ENCODE peak calls at places on chromosome 9, in five cellular contexts. Y is A549, H is IMR-90, A is K562, L is SK-N-SH. D is an unnamed sample.
A peak's percentile ranks its signal among the peaks of the same experiment; 100 is the strongest.

GRCh38 chr9:111965566-111966019 is 69.0 kb downstream of the UGCG start:
- DNase-seq in Y (peak; percentile 96), A (no peak), H (peak; percentile 99), L (no peak), D (peak; percentile 90)

GRCh38 chr9:130310456-130310855 is 44.9 kb downstream of the HMCN2 start:
- DNase-seq in H (no peak), L (no peak), Y (no peak), A (no peak), D (no peak)

GRCh38 chr9:7976856-7977255 is 177.3 kb upstream of the DMAC1 start:
- DNase-seq in L (no peak), A (no peak), Y (no peak), H (no peak), D (no peak)

GRCh38 chr9:121700165-121700830 is 48.9 kb downstream of the DAB2IP start:
- DNase-seq in A (no peak), L (peak; percentile 78), H (peak; percentile 48), Y (peak; percentile 57), D (no peak)

GRCh38 chr9:68974431-68974830 is 39.5 kb downstream of the PRKACG start:
- DNase-seq in Y (no peak), H (no peak), L (no peak), A (no peak), D (peak; percentile 84)

GRCh38 chr9:133107961-133108793 is 12.9 kb downstream of the RALGDS start:
- DNase-seq in H (no peak), A (no peak), L (no peak), Y (no peak), D (no peak)

GRCh38 chr9:134367796-134368490 is 41.7 kb downstream of the RXRA start:
- DNase-seq in Y (no peak), A (no peak), L (peak; percentile 83), H (no peak), D (no peak)

GRCh38 chr9:95901506-95901905 is 26.0 kb downstream of the ERCC6L2 start:
- DNase-seq in A (no peak), Y (no peak), H (no peak), L (no peak), D (no peak)

GRCh38 chr9:84703793-84704192 is 34.3 kb downstream of the NTRK2 start:
- DNase-seq in Y (no peak), H (no peak), A (no peak), L (no peak), D (no peak)

GRCh38 chr9:15423328-15423985 is 781 bp downstream of the SNAPC3 start:
- DNase-seq in L (peak; percentile 52), Y (no peak), H (peak; percentile 43), A (peak; percentile 16), D (no peak)

GRCh38 chr9:104092192-104092591 is 1.9 kb upstream of the SMC2 start:
- DNase-seq in H (no peak), A (no peak), Y (no peak), L (no peak), D (no peak)

GRCh38 chr9:96460470-96460869 is 10.5 kb downstream of the HABP4 start:
- DNase-seq in A (no peak), Y (no peak), H (peak; percentile 10), L (no peak), D (no peak)

GRCh38 chr9:13013976-13014375 is 239.2 kb downstream of the LURAP1L start:
- DNase-seq in H (peak; percentile 21), A (no peak), Y (no peak), L (no peak), D (no peak)

GRCh38 chr9:36470891-36471290 is 70.8 kb upstream of the RNF38 start:
- DNase-seq in L (no peak), A (peak; percentile 5), Y (no peak), H (peak; percentile 71), D (peak; percentile 67)

GRCh38 chr9:32394381-32395049 is 10.1 kb downstream of the ACO1 start:
- DNase-seq in L (no peak), A (no peak), H (peak; percentile 23), Y (no peak), D (no peak)

GRCh38 chr9:88313364-88314220 is 74.7 kb upstream of the SPIN1 start:
- DNase-seq in A (no peak), Y (no peak), L (no peak), H (no peak), D (no peak)

DNA sequence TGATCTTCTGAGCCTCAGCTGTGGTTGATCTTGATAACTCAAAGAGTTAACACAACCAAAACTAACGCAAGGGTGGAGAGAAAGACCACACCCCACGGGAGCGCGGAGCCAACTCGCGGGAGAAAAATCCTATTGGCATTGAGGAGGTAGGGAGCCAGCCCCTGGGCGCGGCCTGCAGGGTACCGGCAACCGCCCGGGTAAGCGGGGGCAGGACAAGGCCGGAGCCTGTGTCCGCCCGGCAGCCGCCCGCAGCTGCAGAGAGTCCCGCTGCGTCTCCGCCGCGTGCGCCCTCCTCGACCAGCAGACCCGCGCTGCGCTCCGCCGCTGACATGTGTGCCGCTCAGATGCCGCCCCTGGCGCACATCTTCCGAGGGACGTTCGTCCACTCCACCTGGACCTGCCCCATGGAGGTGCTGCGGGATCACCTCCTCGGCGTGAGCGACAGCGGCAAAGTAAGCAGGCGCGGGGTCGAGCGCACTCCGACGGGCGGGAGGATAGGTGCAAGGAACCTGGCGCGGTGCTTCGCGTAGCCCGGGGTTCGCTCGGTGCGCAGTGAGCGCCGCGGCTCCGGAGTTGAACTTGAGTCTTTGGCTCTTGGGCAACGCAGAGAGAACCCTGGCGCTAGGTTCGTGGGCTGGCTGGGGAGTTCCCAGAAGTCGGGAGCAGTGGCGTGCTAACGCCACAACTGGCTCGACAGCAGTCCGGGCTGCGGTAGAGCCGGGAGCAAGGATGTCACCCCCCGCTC is at the start of gene GDA:
- DNase-seq in H (no peak), L (no peak), Y (peak; percentile 40), A (no peak), D (no peak)
- TF ChIP-seq RCOR1 in H (no peak), L (no peak), Y (no peak), A (no peak), D (no peak)

GRCh38 chr9:3880851-3881250 is 355.1 kb upstream of the RFX3 start:
- DNase-seq in H (peak; percentile 91), A (no peak), Y (no peak), L (no peak), D (no peak)
- TF ChIP-seq RCOR1 in H (no peak), A (no peak), Y (no peak), L (no peak), D (no peak)

GRCh38 chr9:94183240-94183999 is 75.7 kb upstream of the ZNF169 start:
- DNase-seq in A (no peak), H (no peak), Y (no peak), L (no peak), D (no peak)

GRCh38 chr9:94178927-94179326 is 80.2 kb upstream of the ZNF169 start:
- DNase-seq in A (no peak), Y (no peak), L (no peak), H (no peak), D (no peak)

GRCh38 chr9:94188246-94188645 is 70.9 kb upstream of the ZNF169 start:
- DNase-seq in A (no peak), Y (no peak), H (no peak), L (no peak), D (no peak)

GRCh38 chr9:94181782-94182181 is 77.3 kb upstream of the ZNF169 start:
- DNase-seq in A (no peak), Y (no peak), H (no peak), L (no peak), D (no peak)

DNA sequence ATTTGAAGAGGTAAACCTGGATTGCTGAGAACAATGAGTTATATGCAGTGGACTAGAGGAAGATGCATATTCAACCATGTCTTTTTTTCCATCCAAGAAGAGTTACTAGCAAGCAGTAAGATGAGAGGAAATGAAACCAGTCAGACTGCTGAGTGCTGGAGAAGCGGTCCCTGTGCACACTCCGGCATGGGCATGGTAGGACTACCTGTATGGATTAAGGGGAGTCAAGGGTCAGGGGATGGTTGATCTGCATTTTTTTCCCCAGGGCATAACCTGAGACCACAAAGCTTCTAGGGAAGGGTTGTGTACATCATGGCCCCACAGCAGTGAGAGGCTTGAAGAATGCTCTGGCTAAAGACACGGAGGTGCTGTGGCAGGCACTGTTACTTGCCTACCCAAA is 76.6 kb upstream of the ZNF169 start:
- DNase-seq in H (no peak), A (no peak), Y (no peak), L (no peak), D (no peak)
- TF ChIP-seq RCOR1 in H (no peak), A (no peak), Y (no peak), L (no peak), D (no peak)

GRCh38 chr9:19553441-19553840 is 144.6 kb downstream of the ACER2 start:
- DNase-seq in H (no peak), L (no peak), Y (no peak), A (no peak), D (no peak)
- TF ChIP-seq RCOR1 in H (no peak), L (no peak), Y (no peak), A (no peak), D (no peak)

DNA sequence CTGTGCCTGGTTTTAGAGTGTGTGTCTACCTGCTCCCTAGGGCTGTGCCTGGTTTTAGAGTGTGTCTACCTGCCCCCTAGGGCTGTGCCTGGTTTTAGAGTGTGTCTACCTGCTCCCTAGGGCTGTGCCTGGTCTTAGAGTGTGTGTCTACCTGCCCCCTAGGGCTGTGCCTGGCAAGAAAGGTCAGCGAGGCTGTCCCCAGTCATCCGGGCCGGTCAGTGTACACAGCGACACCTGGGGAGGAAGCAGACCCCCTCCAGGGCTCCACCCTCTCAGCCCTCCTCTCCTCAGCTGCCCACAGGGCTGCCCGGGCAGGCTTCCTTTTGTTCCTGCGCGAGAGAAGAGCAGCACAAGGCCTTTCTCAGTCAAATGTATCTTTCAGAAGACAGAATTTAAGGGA is 4.1 kb downstream of the NRARP start:
- DNase-seq in A (no peak), L (no peak), H (no peak), Y (no peak), D (no peak)
- TF ChIP-seq RCOR1 in A (no peak), L (no peak), H (no peak), Y (no peak), D (no peak)

D was measured in GM12878.